ENCODE peak calls at places on chromosome 12, in five cellular contexts. T is activated gamma-delta T cell treated with Interleukin-2 at 50 U/mL for 16 hours, L is substantia nigra, I is AML-193, R is left cardiac atrium. H is an unnamed sample.
A peak's percentile ranks its signal among the peaks of the same experiment; 100 is the strongest.

GRCh38 chr12:52945389-52946232 is 3.3 kb upstream of the KRT18 start:
- DNase-seq in T (no peak), L (no peak), I (no peak), R (no peak), H (no peak)

GRCh38 chr12:75488553-75488952 is 8.0 kb downstream of the GLIPR1 start:
- DNase-seq in T (no peak), I (peak; percentile 30), R (no peak), L (no peak), H (peak; percentile 15)

GRCh38 chr12:19189522-19189921 is 60.0 kb downstream of the PLEKHA5 start:
- DNase-seq in L (no peak), R (no peak), T (no peak), I (no peak), H (no peak)

GRCh38 chr12:93223440-93224426 is 154.0 kb upstream of the NUDT4 start:
- DNase-seq in T (no peak), I (no peak), R (no peak), L (no peak), H (no peak)

GRCh38 chr12:104519190-104519857 is 62.6 kb downstream of the CHST11 start:
- DNase-seq in L (no peak), I (no peak), R (no peak), T (peak; percentile 58), H (peak; percentile 87)

GRCh38 chr12:98471085-98471484 is 44.3 kb upstream of the TMPO start:
- DNase-seq in I (no peak), L (no peak), R (no peak), T (no peak), H (no peak)

GRCh38 chr12:19131020-19131431 is 1.5 kb downstream of the PLEKHA5 start:
- DNase-seq in T (no peak), L (no peak), I (no peak), R (no peak), H (no peak)

GRCh38 chr12:76037130-76038105 is 5.8 kb upstream of the PHLDA1 start:
- DNase-seq in R (no peak), T (peak; percentile 25), I (peak; percentile 86), L (no peak), H (peak; percentile 69)

GRCh38 chr12:123720141-123720814 is 8.1 kb downstream of the ATP6V0A2 start:
- DNase-seq in L (no peak), I (no peak), R (no peak), T (no peak), H (no peak)

GRCh38 chr12:26863515-26863914 is 30.5 kb upstream of the ITPR2 start:
- DNase-seq in T (no peak), R (no peak), I (peak; percentile 45), L (no peak), H (no peak)

GRCh38 chr12:71694099-71694820 is 8.4 kb downstream of the TMEM19 start:
- DNase-seq in R (no peak), I (no peak), L (no peak), T (no peak), H (no peak)

GRCh38 chr12:91766454-91766853 is 379.2 kb downstream of the BTG1 start:
- DNase-seq in T (no peak), R (no peak), I (no peak), L (no peak), H (no peak)

GRCh38 chr12:80721326-80721725 is 4.6 kb downstream of the MYF5 start:
- DNase-seq in I (no peak), L (no peak), T (no peak), R (no peak), H (no peak)

GRCh38 chr12:132036063-132036683 is 86.4 kb downstream of the EP400 start:
- DNase-seq in T (no peak), R (no peak), L (no peak), I (no peak), H (no peak)

GRCh38 chr12:15796493-15797141 is 7.4 kb upstream of the EPS8 start:
- DNase-seq in L (no peak), I (no peak), T (no peak), R (no peak), H (no peak)

GRCh38 chr12:3225154-3225795 is 148.1 kb downstream of the TSPAN9 start:
- DNase-seq in I (no peak), L (no peak), T (no peak), R (no peak), H (no peak)

GRCh38 chr12:55718020-55718419 is 2.2 kb upstream of the RDH5 start:
- DNase-seq in T (no peak), L (no peak), R (no peak), I (no peak), H (no peak)

H was measured in immature natural killer cell.